ENCODE peak calls at places on chromosomes 5 and 9, in six cellular contexts. Z is AG09309; E is activated CD4-positive, alpha-beta T cell treated with anti-CD3 and anti-CD28 coated beads for 36 hours; R is cardiac septum; D is aorta; G is KBM-7. W is an unnamed sample.
A peak's percentile ranks its signal among the peaks of the same experiment; 100 is the strongest.

GRCh38 chr5:54851449-54851848 is 133.9 kb downstream of the ESM1 start:
- DNase-seq in D (no peak), Z (no peak), E (no peak), R (no peak), G (no peak), W (no peak)

GRCh38 chr9:114898741-114899140 is 31.6 kb downstream of the TNFSF8 start:
- DNase-seq in G (peak; percentile 87), D (no peak), E (peak; percentile 76), Z (no peak), R (peak; percentile 87), W (no peak)

GRCh38 chr5:57037355-57037754 is 85.4 kb upstream of the MIER3 start:
- DNase-seq in Z (no peak), G (peak; percentile 6), R (no peak), E (no peak), D (no peak), W (no peak)

GRCh38 chr5:147567917-147568598 is 58.2 kb upstream of the DPYSL3 start:
- DNase-seq in Z (no peak), G (no peak), D (no peak), E (no peak), R (no peak), W (no peak)

GRCh38 chr9:86434039-86434726 is 80.0 kb upstream of the TUT7 start:
- DNase-seq in E (no peak), G (peak; percentile 38), D (no peak), Z (peak; percentile 66), R (no peak), W (no peak)

GRCh38 chr9:124202447-124202971 is 55.2 kb upstream of the NEK6 start:
- DNase-seq in G (peak; percentile 100), Z (no peak), D (no peak), E (peak; percentile 93), R (peak; percentile 84), W (no peak)

GRCh38 chr5:171436804-171437285 is 17.4 kb downstream of the FGF18 start:
- DNase-seq in Z (no peak), G (no peak), R (no peak), E (no peak), D (no peak), W (no peak)

GRCh38 chr5:59559323-59559722 is 334.2 kb downstream of the PDE4D start:
- DNase-seq in D (no peak), E (no peak), G (no peak), R (no peak), Z (no peak), W (peak; percentile 73)

GRCh38 chr5:160930361-160930760 is 78.3 kb upstream of the ATP10B start:
- DNase-seq in Z (no peak), G (no peak), E (no peak), D (no peak), R (no peak), W (no peak)

GRCh38 chr5:142461028-142461427 is 136.2 kb upstream of the SPRY4 start:
- DNase-seq in R (no peak), Z (no peak), G (no peak), D (no peak), E (no peak), W (no peak)

GRCh38 chr5:172556971-172557461 is 84.0 kb upstream of the NEURL1B start:
- DNase-seq in Z (no peak), D (peak; percentile 64), R (no peak), G (no peak), E (no peak), W (no peak)

GRCh38 chr9:108150736-108151135 is 661.2 kb upstream of the KLF4 start:
- DNase-seq in Z (no peak), D (no peak), G (peak; percentile 2), R (no peak), E (no peak), W (no peak)

GRCh38 chr9:106059886-106060285 is 365.5 kb downstream of the TMEM38B start:
- DNase-seq in E (no peak), Z (no peak), G (no peak), R (no peak), D (no peak), W (no peak)

GRCh38 chr9:128428644-128429504 is 8.2 kb downstream of the CERCAM start:
- DNase-seq in R (no peak), D (no peak), Z (no peak), G (no peak), E (no peak), W (no peak)

GRCh38 chr9:112233769-112234168 is 58.7 kb upstream of the SUSD1 start:
- DNase-seq in Z (peak; percentile 79), D (no peak), R (no peak), G (no peak), E (no peak), W (no peak)

W was measured in brain pericyte.